ENCODE peak calls at places on chromosomes 5 and 9, in seven cellular contexts. J is AG04450; S is central memory CD4-positive, alpha-beta T cell; F is T-helper 17 cell; E is anterior cingulate cortex; Y is effector memory CD4-positive, alpha-beta T cell; I is NCI-H748 treated with DMSO at 0.1 percent for 48 hours. Z is an unnamed sample.

GRCh38 chr9:130857864-130858730 is 23.0 kb downstream of the ABL1 start:
- DNase-seq in I (no peak), E (no peak), J (peak; percentile 82), Y (no peak), F (no peak), S (no peak), Z (no peak)

GRCh38 chr9:112384690-112385089 is 4.8 kb downstream of the HSDL2 start:
- DNase-seq in E (no peak), I (no peak), F (no peak), J (no peak), Y (no peak), S (no peak), Z (no peak)

GRCh38 chr5:67244345-67244793 is 47.8 kb upstream of the CD180 start:
- DNase-seq in E (peak; percentile 21), I (peak; percentile 23), J (no peak), F (no peak), S (no peak), Y (no peak), Z (no peak)

GRCh38 chr5:170745481-170746061 is 38.0 kb upstream of the GABRP start:
- DNase-seq in J (no peak), F (no peak), Y (no peak), I (no peak), S (no peak), E (no peak), Z (peak; percentile 51)

GRCh38 chr9:127942152-127943010 is 4.7 kb upstream of the DPM2 start:
- DNase-seq in F (no peak), S (peak; percentile 42), Y (no peak), J (no peak), E (peak; percentile 59), I (peak; percentile 6), Z (no peak)

GRCh38 chr9:13144176-13144820 is 135.2 kb downstream of the MPDZ start:
- DNase-seq in F (no peak), S (no peak), Y (no peak), E (no peak), J (no peak), I (no peak), Z (no peak)

GRCh38 chr9:131595771-131596743 is 50.7 kb downstream of the PRRT1B start:
- DNase-seq in I (no peak), F (no peak), E (no peak), Y (no peak), J (no peak), S (no peak), Z (no peak)

GRCh38 chr9:137446851-137447471 is 5.8 kb upstream of the ENTPD8 start:
- DNase-seq in Y (no peak), F (no peak), E (no peak), I (no peak), S (no peak), J (no peak), Z (no peak)

GRCh38 chr5:158287643-158288228 is 428.8 kb upstream of the CLINT1 start:
- DNase-seq in I (no peak), J (peak; percentile 6), Y (no peak), E (no peak), S (no peak), F (no peak), Z (no peak)

GRCh38 chr5:112419596-112420110 is 576 bp upstream of the EPB41L4A start:
- DNase-seq in J (no peak), I (no peak), Y (no peak), F (no peak), S (no peak), E (peak; percentile 21), Z (peak; percentile 50)

GRCh38 chr5:139565411-139566305 is 4.5 kb downstream of the UBE2D2 start:
- DNase-seq in S (peak; percentile 80), F (peak; percentile 20), I (no peak), E (no peak), Y (peak; percentile 4), J (no peak), Z (no peak)

GRCh38 chr5:131394128-131394527 is 130.3 kb downstream of the CDC42SE2 start:
- DNase-seq in F (no peak), I (no peak), E (no peak), J (no peak), Y (peak; percentile 27), S (peak; percentile 79), Z (no peak)

GRCh38 chr9:16322849-16323248 is 547.6 kb downstream of the BNC2 start:
- DNase-seq in F (no peak), J (no peak), Y (no peak), E (no peak), S (no peak), I (no peak), Z (no peak)

GRCh38 chr5:177409043-177409801 is at the start of gene F12:
- DNase-seq in F (no peak), I (no peak), E (no peak), Y (no peak), S (no peak), J (no peak), Z (no peak)

GRCh38 chr9:21324040-21324439 is 11.2 kb downstream of the KLHL9 start:
- DNase-seq in Y (no peak), E (no peak), S (no peak), F (no peak), I (no peak), J (no peak), Z (no peak)

GRCh38 chr5:159995841-159996240 is 13.1 kb upstream of the TTC1 start:
- DNase-seq in E (no peak), J (no peak), S (no peak), F (no peak), I (no peak), Y (no peak), Z (no peak)

GRCh38 chr5:151123897-151124751 is 33.5 kb downstream of the ANXA6 start:
- DNase-seq in S (no peak), E (peak; percentile 29), F (no peak), I (no peak), J (no peak), Y (no peak), Z (peak; percentile 58)

GRCh38 chr9:135906291-135907005 is 898 bp downstream of the CAMSAP1 start:
- DNase-seq in I (peak; percentile 25), J (no peak), F (no peak), E (no peak), Y (no peak), S (no peak), Z (no peak)

GRCh38 chr9:23621166-23621565 is 204.9 kb downstream of the ELAVL2 start:
- DNase-seq in Y (no peak), S (no peak), J (no peak), E (no peak), F (no peak), I (no peak), Z (no peak)